ENCODE peak calls at places on chromosomes 12 and 14, in nine cellular contexts. T is endothelial cell, V is pancreas, R is psoas muscle, L is cardiac muscle cell, B is type B pancreatic cell, M is osteocyte, H is fibroblast of the aortic adventitia, G is right atrium auricular region. S is an unnamed sample.
A peak's percentile ranks its signal among the peaks of the same experiment; 100 is the strongest.

GRCh38 chr12:125330645-125331341 is 265.6 kb downstream of the AACS start:
- DNase-seq in T (peak; percentile 95), V (peak; percentile 63), R (peak; percentile 68), L (peak; percentile 35), B (peak; percentile 88), M (peak; percentile 91), H (peak; percentile 26), G (peak; percentile 62), S (peak; percentile 67)

GRCh38 chr12:32535260-32535999 is 136.1 kb downstream of the FGD4 start:
- DNase-seq in T (peak; percentile 9), V (peak; percentile 89), R (peak; percentile 91), L (peak; percentile 70), B (no peak), M (peak; percentile 86), H (peak; percentile 64), G (peak; percentile 67), S (peak; percentile 81)

GRCh38 chr14:99511421-99512109 is 30.4 kb downstream of the CCNK start:
- DNase-seq in T (no peak), V (peak; percentile 15), R (peak; percentile 61), L (no peak), B (peak; percentile 60), M (peak; percentile 85), H (peak; percentile 69), G (peak; percentile 57), S (no peak)

GRCh38 chr12:69935651-69936100 is 110.6 kb downstream of the MYRFL start:
- DNase-seq in T (peak; percentile 7), V (no peak), R (no peak), L (peak; percentile 10), B (no peak), M (no peak), H (no peak), G (no peak), S (no peak)

GRCh38 chr12:43058616-43059015 is 469.1 kb upstream of the PRICKLE1 start:
- DNase-seq in T (no peak), V (no peak), R (no peak), L (no peak), B (no peak), M (no peak), H (no peak), G (no peak), S (no peak)

GRCh38 chr14:95240859-95241813 is 78.6 kb downstream of the CLMN start:
- DNase-seq in T (no peak), V (no peak), R (no peak), L (no peak), B (no peak), M (no peak), H (no peak), G (no peak), S (no peak)

GRCh38 chr14:53715390-53715730 is 241.3 kb downstream of the BMP4 start:
- DNase-seq in T (no peak), V (no peak), R (no peak), L (peak; percentile 69), B (no peak), M (no peak), H (peak; percentile 43), G (no peak), S (no peak)

GRCh38 chr14:69014829-69015259 is 35.7 kb upstream of the ACTN1 start:
- DNase-seq in T (no peak), V (no peak), R (no peak), L (no peak), B (no peak), M (no peak), H (no peak), G (no peak), S (no peak)

GRCh38 chr12:92431146-92431545 is 271.6 kb upstream of the PLEKHG7 start:
- DNase-seq in T (no peak), V (no peak), R (no peak), L (no peak), B (no peak), M (no peak), H (no peak), G (no peak), S (no peak)

GRCh38 chr14:65333926-65334687 is 78.4 kb upstream of the FUT8 start:
- DNase-seq in T (no peak), V (no peak), R (peak; percentile 71), L (peak; percentile 88), B (no peak), M (no peak), H (peak; percentile 91), G (no peak), S (no peak)

GRCh38 chr14:104873380-104874055 is 8.4 kb downstream of the CEP170B start:
- DNase-seq in T (no peak), V (no peak), R (peak; percentile 38), L (no peak), B (no peak), M (no peak), H (no peak), G (no peak), S (no peak)

GRCh38 chr14:104723651-104724406 is at the start of gene ADSS1:
- DNase-seq in T (peak; percentile 67), V (peak; percentile 69), R (peak; percentile 87), L (peak; percentile 55), B (no peak), M (no peak), H (no peak), G (no peak), S (no peak)

GRCh38 chr14:65224799-65225198 is 122.5 kb upstream of the MAX start:
- DNase-seq in T (no peak), V (peak; percentile 75), R (no peak), L (peak; percentile 46), B (no peak), M (no peak), H (peak; percentile 57), G (no peak), S (no peak)

DNA sequence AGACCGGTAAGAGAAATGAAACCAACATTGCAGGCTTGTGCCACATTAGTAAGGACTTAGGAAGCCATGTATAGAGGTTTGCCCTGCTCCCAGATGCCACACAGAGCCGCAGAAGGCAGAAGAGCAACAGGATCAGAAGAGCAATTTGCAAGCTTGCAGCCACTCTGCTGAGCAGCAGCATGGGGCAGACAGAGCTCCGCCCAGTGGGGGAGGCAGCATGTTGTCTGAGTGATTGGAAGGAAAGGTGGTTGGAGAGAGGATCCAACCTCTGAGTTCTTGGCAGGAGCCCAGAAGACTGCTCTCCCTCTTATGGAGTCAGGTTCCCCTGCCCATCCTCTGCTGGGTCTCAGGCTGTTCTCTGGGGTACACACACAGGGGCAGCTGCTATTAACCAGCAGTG is 2.3 kb upstream of the KRT6A start:
- DNase-seq in T (no peak), V (no peak), R (no peak), L (peak; percentile 52), B (no peak), M (no peak), H (peak; percentile 2), G (no peak), S (no peak)
- TF ChIP-seq CTCF in T (no peak), V (no peak), R (no peak), L (no peak), B (no peak), M (no peak), H (no peak), G (no peak), S (no peak)

DNA sequence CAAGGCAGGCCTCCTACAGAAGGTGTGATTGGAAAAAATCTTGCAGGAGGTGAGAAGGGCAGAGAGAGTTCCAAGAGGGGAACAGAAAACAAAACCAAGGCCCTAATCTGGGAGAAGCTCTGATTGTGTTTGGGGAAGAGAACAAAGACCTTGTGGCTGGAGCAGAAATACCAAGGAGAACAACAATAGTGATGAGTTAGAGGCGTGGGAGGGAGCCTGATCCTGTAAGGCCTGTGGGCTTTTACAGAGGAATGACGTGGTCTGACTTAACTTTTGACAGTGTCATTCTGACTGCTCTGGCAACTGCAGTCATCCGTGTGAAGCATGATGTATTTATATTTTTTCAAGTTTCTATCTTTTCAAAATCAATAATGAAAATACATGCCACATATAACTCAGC is 200.6 kb downstream of the ANO4 start:
- DNase-seq in T (no peak), V (no peak), R (no peak), L (peak; percentile 44), B (no peak), M (no peak), H (peak; percentile 62), G (no peak), S (no peak)
- TF ChIP-seq CTCF in T (no peak), V (no peak), R (no peak), L (no peak), B (no peak), M (no peak), H (no peak), G (no peak), S (no peak)

GRCh38 chr12:62933220-62933870 is 1.6 kb downstream of the PPM1H start:
- DNase-seq in T (peak; percentile 56), V (peak; percentile 35), R (peak; percentile 56), L (no peak), B (no peak), M (no peak), H (no peak), G (no peak), S (no peak)

GRCh38 chr12:62931481-62931880 is 3.5 kb downstream of the PPM1H start:
- DNase-seq in T (no peak), V (no peak), R (no peak), L (no peak), B (no peak), M (no peak), H (no peak), G (no peak), S (no peak)

GRCh38 chr12:62930546-62931425 is 4.2 kb downstream of the PPM1H start:
- DNase-seq in T (no peak), V (no peak), R (no peak), L (no peak), B (no peak), M (no peak), H (no peak), G (no peak), S (no peak)

GRCh38 chr12:62933871-62934798 is 815 bp downstream of the PPM1H start:
- DNase-seq in T (peak; percentile 49), V (peak; percentile 36), R (peak; percentile 67), L (peak; percentile 36), B (peak; percentile 74), M (no peak), H (peak; percentile 20), G (peak; percentile 63), S (peak; percentile 74)

DNA sequence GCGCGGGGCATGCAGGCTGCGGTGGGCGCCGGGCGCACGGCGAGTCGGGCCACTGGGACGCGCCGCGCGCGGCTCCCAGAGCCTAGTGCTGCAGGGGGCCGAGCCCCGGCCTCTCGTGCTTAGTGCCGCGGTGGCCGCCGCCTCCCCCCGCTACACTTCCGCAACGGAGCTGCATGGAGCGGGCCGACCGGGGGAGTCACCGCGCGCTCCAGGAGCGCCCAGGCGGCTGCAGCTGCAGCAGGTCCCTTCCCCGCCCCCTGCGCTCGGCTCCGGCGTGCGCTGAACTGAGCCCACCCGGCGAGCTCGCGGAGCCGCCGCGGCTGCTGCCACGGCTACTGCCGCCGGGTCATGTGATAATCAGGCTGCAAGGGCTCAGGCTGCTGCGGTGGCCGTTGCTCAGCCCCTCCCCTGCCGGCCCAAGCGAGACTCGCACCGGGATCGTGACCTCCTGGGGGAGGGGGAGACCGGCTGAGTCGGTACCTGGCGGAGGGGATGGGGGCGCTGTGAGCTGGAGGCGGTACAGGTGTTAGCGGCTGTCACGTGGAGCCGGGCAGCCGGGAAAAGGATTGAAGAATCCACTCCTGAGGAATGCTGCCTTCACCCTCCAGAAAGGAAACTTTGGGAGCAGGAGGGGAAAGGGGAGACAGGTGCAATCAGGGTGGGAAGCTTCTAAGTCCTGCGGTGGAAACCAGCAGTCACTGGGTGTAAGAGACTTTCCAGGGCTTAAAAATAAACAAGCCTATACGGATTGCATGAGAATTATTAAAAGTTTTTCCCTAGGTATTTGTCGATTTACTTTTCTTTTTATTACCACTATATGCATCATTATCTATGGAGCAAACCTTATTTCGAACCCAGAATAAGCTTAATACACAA is at the start of gene PPM1H:
- DNase-seq in T (peak; percentile 88), V (peak; percentile 92), R (peak; percentile 83), L (peak; percentile 42), B (peak; percentile 88), M (peak; percentile 90), H (peak; percentile 9), G (peak; percentile 65), S (peak; percentile 76)
- TF ChIP-seq CTCF in T (peak; percentile 81), V (peak; percentile 66), R (peak; percentile 37), L (peak; percentile 30), B (peak; percentile 73), M (peak; percentile 50), H (peak; percentile 32), G (peak; percentile 64), S (no peak)

GRCh38 chr14:101960225-101960624 is 4.1 kb upstream of the DYNC1H1 start:
- DNase-seq in T (peak; percentile 41), V (no peak), R (no peak), L (peak; percentile 36), B (no peak), M (no peak), H (peak; percentile 32), G (no peak), S (no peak)
- TF ChIP-seq CTCF in T (peak; percentile 32), V (no peak), R (no peak), L (peak; percentile 42), B (peak; percentile 61), M (peak; percentile 54), H (peak; percentile 60), G (peak; percentile 50), S (no peak)

S was measured in coronary artery.